ENCODE peak calls at places on chromosomes 6 and 20, in seven cellular contexts. L is left lung, C is prostate gland, V is MCF 10A, A is tibial artery, B is endodermal cell, D is neural progenitor cell. G is an unnamed sample.
A peak's percentile ranks its signal among the peaks of the same experiment; 100 is the strongest.

GRCh38 chr6:154196333-154196732 is 157.3 kb downstream of the OPRM1 start:
- DNase-seq in B (no peak), D (no peak), V (no peak), C (no peak), A (no peak), L (no peak), G (no peak)

GRCh38 chr6:83381949-83382348 is 48.9 kb downstream of the ME1 start:
- DNase-seq in V (no peak), C (no peak), A (no peak), D (no peak), L (no peak), B (no peak), G (no peak)

GRCh38 chr6:158222066-158222465 is 53.9 kb downstream of the GTF2H5 start:
- DNase-seq in D (no peak), C (no peak), A (no peak), V (no peak), L (no peak), B (peak; percentile 17), G (no peak)

GRCh38 chr6:142537612-142538478 is 236.0 kb downstream of the ADGRG6 start:
- DNase-seq in L (no peak), C (no peak), B (peak; percentile 77), D (no peak), A (no peak), V (peak; percentile 62), G (no peak)

GRCh38 chr20:7272512-7272911 is 505.0 kb downstream of the BMP2 start:
- DNase-seq in A (no peak), C (no peak), L (no peak), B (peak; percentile 51), D (no peak), V (peak; percentile 18), G (no peak)

GRCh38 chr6:85679445-85680123 is 36.9 kb upstream of the SYNCRIP start:
- DNase-seq in V (no peak), C (no peak), L (no peak), D (no peak), A (no peak), B (no peak), G (no peak)

GRCh38 chr20:5719861-5720401 is 30.3 kb upstream of the SHLD1 start:
- DNase-seq in D (no peak), V (peak; percentile 43), L (peak; percentile 39), C (no peak), B (peak; percentile 46), A (no peak), G (no peak)

GRCh38 chr6:133242761-133243590 is 1.8 kb downstream of the EYA4 start:
- DNase-seq in A (no peak), B (peak; percentile 77), D (peak; percentile 66), C (no peak), V (no peak), L (no peak), G (peak; percentile 27)

GRCh38 chr20:21505810-21506530 is 7.9 kb downstream of the NKX2-2 start:
- DNase-seq in B (peak; percentile 90), C (no peak), L (no peak), A (no peak), V (no peak), D (peak; percentile 89), G (no peak)
- TF ChIP-seq CTCF in B (peak; percentile 95), C (peak; percentile 74), L (peak; percentile 73), A (peak; percentile 60), V (peak; percentile 40), D (peak; percentile 96), G (peak; percentile 79)

DNA sequence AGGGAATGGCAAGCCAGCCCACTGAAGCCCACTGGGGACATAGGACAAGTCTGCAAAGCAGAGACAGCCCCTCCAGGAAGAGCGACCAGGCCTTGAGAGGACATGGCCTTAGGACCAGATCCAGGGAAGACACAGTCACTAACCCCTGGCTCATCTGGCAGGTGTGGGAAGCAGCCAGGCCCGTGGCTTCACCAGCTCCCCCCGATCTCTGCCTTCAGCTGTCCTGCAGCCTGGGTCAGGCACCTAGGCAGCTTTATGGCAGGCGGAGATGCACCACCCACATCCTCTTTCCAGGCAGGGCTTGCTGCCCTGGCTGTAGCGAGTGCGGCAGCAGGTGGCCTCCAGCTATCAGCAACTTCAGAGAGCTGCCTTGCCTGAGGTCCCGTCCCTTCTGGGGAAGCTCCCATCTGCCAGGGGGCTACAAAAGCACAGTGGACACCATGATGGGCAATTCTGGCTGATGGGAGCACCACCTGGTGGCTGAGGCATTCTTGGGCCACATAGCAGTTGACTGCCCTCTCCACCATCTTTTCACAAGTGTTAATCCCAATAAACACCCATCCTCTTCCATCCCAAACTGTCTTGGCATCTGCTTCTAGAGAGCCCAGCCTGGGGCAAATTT is 85.8 kb downstream of the DZANK1 start:
- DNase-seq in L (no peak), D (peak; percentile 37), A (no peak), V (no peak), C (no peak), B (peak; percentile 77), G (no peak)
- TF ChIP-seq CTCF in L (no peak), D (peak; percentile 27), A (no peak), V (no peak), C (no peak), B (peak; percentile 71), G (no peak)

GRCh38 chr20:47544852-47545251 is 43.2 kb downstream of the NCOA3 start:
- DNase-seq in C (no peak), B (no peak), A (no peak), D (no peak), V (no peak), L (no peak), G (no peak)

GRCh38 chr20:47544240-47544639 is 42.6 kb downstream of the NCOA3 start:
- DNase-seq in C (no peak), B (no peak), A (no peak), D (no peak), L (no peak), V (peak; percentile 24), G (no peak)

GRCh38 chr20:47541355-47541922 is 39.8 kb downstream of the NCOA3 start:
- DNase-seq in L (no peak), A (no peak), D (no peak), V (no peak), C (no peak), B (no peak), G (no peak)

GRCh38 chr20:47543006-47543431 is 41.3 kb downstream of the NCOA3 start:
- DNase-seq in A (no peak), L (no peak), C (no peak), D (peak; percentile 38), V (no peak), B (no peak), G (no peak)

DNA sequence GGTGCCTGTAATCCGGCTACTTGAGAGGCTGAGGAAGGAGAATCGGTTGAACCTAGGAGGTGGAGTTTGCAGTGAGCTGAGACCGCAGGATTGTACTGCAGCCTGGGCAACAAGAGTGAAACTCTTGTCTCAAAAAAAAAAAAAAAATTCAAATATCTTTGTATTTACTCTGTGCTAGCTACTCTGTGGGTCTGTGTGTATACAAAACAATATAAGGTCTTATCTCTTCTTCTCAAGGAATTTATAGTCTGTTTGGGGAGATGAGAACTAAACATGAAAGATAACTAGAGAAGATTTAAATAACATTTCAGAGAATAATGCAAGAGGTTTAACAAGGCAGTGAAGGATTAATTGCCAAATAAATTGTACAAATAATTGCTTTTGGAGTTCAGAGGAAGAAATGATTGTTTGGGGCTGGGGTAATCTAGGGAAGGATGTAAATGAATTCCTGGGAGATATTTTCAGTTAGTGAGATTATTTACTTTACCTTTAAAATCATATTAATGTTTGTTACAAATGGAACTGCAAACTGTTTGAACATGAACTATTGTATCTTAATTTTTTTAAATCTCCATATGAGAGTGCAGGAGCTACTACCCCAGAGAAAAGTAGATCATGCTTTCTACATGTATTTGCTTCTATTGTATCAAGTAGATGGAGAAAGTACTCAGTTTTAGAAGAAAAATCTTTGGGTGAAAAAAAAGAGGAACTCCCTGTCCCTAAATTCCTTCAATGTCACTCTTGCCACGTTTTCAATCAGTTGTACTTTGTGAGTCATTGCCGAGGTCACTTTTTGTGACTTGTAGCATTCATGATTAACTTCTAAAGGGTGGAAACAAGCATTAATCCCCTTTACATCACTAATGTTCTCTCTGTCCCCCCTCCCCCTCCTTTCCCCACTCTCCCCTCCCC is 39.0 kb downstream of the NCOA3 start:
- DNase-seq in A (no peak), B (no peak), C (no peak), L (no peak), D (no peak), V (no peak), G (no peak)
- TF ChIP-seq CTCF in A (no peak), B (no peak), C (no peak), L (no peak), D (no peak), V (no peak), G (no peak)

GRCh38 chr20:50054626-50055511 is 58.1 kb downstream of the UBE2V1 start:
- DNase-seq in B (peak; percentile 56), L (no peak), A (peak; percentile 77), D (peak; percentile 40), C (no peak), V (no peak), G (no peak)
- TF ChIP-seq CTCF in B (no peak), L (no peak), A (no peak), D (no peak), C (no peak), V (no peak), G (no peak)

G was measured in mucosa of descending colon.